ENCODE peak calls at places on chromosomes 16 and 17, in eight cellular contexts. D, E, M, Q, Y, P, R and W are unnamed samples.
A peak's percentile ranks its signal among the peaks of the same experiment; 100 is the strongest.

GRCh38 chr16:1781758-1782407 is 488 bp downstream of the SPSB3 start:
- DNase-seq in D (peak; percentile 35), E (peak; percentile 61), M (peak; percentile 79), Q (no peak), Y (peak; percentile 38), P (no peak), R (no peak), W (no peak)

GRCh38 chr17:82577300-82577699 is 57.8 kb downstream of the FOXK2 start:
- DNase-seq in D (no peak), E (no peak), M (no peak), Q (no peak), Y (no peak), P (no peak), R (no peak), W (no peak)

GRCh38 chr16:29984764-29985147 is 10.7 kb downstream of the HIRIP3 start:
- DNase-seq in D (no peak), E (no peak), M (no peak), Q (no peak), Y (no peak), P (no peak), R (no peak), W (no peak)

GRCh38 chr16:12090162-12090552 is 113.6 kb downstream of the SNX29 start:
- DNase-seq in D (no peak), E (no peak), M (no peak), Q (no peak), Y (no peak), P (no peak), R (no peak), W (no peak)

GRCh38 chr17:33192961-33193911 is 99.9 kb downstream of the ASIC2 start:
- DNase-seq in D (no peak), E (no peak), M (peak; percentile 90), Q (no peak), Y (no peak), P (no peak), R (no peak), W (no peak)

GRCh38 chr17:43900858-43901754 is 6.2 kb downstream of the MPP2 start:
- DNase-seq in D (no peak), E (no peak), M (peak; percentile 25), Q (no peak), Y (no peak), P (no peak), R (no peak), W (no peak)

GRCh38 chr16:49620158-49620867 is 235.6 kb downstream of the ZNF423 start:
- DNase-seq in D (no peak), E (no peak), M (peak; percentile 85), Q (peak; percentile 59), Y (peak; percentile 88), P (no peak), R (peak; percentile 49), W (no peak)

GRCh38 chr17:71329310-71330098 is 791.3 kb upstream of the SOX9 start:
- DNase-seq in D (no peak), E (no peak), M (no peak), Q (no peak), Y (no peak), P (no peak), R (no peak), W (no peak)

GRCh38 chr17:50372708-50373556 is at the start of the genes EME1 and MRPL27:
- DNase-seq in D (peak; percentile 82), E (peak; percentile 74), M (peak; percentile 90), Q (peak; percentile 72), Y (peak; percentile 90), P (peak; percentile 57), R (peak; percentile 81), W (peak; percentile 94)

GRCh38 chr17:79533116-79533515 is 77.7 kb downstream of the RBFOX3 start:
- DNase-seq in D (no peak), E (no peak), M (no peak), Q (no peak), Y (peak; percentile 11), P (no peak), R (no peak), W (no peak)

GRCh38 chr17:61485067-61485775 is 33.0 kb downstream of the TBX4 start:
- DNase-seq in D (no peak), E (no peak), M (no peak), Q (no peak), Y (no peak), P (no peak), R (no peak), W (no peak)

GRCh38 chr17:35731932-35732805 is 730 bp downstream of the RASL10B start:
- DNase-seq in D (no peak), E (peak; percentile 65), M (no peak), Q (no peak), Y (no peak), P (no peak), R (no peak), W (no peak)

GRCh38 chr17:2238432-2239169 is 65.0 kb downstream of the SMG6 start:
- DNase-seq in D (no peak), E (no peak), M (no peak), Q (no peak), Y (peak; percentile 38), P (no peak), R (peak; percentile 54), W (peak; percentile 50)

GRCh38 chr16:72195609-72196008 is 23.7 kb upstream of the PMFBP1 start:
- DNase-seq in D (no peak), E (peak; percentile 30), M (no peak), Q (no peak), Y (no peak), P (peak; percentile 29), R (no peak), W (no peak)

GRCh38 chr17:34226011-34226410 is 29.1 kb upstream of the CCL2 start:
- DNase-seq in D (no peak), E (no peak), M (peak; percentile 58), Q (no peak), Y (no peak), P (no peak), R (no peak), W (no peak)

GRCh38 chr17:33981713-33982601 is 273.1 kb upstream of the CCL2 start:
- DNase-seq in D (no peak), E (peak; percentile 12), M (no peak), Q (no peak), Y (no peak), P (no peak), R (no peak), W (no peak)

GRCh38 chr17:57938061-57938502 is 17.1 kb downstream of the CUEDC1 start:
- DNase-seq in D (no peak), E (no peak), M (no peak), Q (no peak), Y (no peak), P (no peak), R (no peak), W (no peak)

GRCh38 chr17:79529661-79530081 is 81.2 kb downstream of the RBFOX3 start:
- DNase-seq in D (no peak), E (no peak), M (no peak), Q (no peak), Y (no peak), P (no peak), R (no peak), W (no peak)

GRCh38 chr17:42387663-42388380 is 420 bp downstream of the STAT3 start:
- DNase-seq in D (peak; percentile 17), E (peak; percentile 56), M (peak; percentile 64), Q (no peak), Y (peak; percentile 58), P (peak; percentile 21), R (no peak), W (peak; percentile 32)

GRCh38 chr17:19541445-19541844 is 7.8 kb downstream of the SLC47A1 start:
- DNase-seq in D (no peak), E (no peak), M (no peak), Q (no peak), Y (no peak), P (no peak), R (no peak), W (no peak)

GRCh38 chr16:25097304-25097988 is 14.1 kb upstream of the LCMT1 start:
- DNase-seq in D (no peak), E (no peak), M (no peak), Q (peak; percentile 29), Y (no peak), P (no peak), R (no peak), W (no peak)

GRCh38 chr16:12295395-12295794 is 318.9 kb downstream of the SNX29 start:
- DNase-seq in D (no peak), E (no peak), M (peak; percentile 61), Q (no peak), Y (no peak), P (no peak), R (no peak), W (no peak)

GRCh38 chr17:34154916-34155730 is 100.0 kb upstream of the CCL2 start:
- DNase-seq in D (no peak), E (no peak), M (no peak), Q (no peak), Y (no peak), P (no peak), R (no peak), W (no peak)

GRCh38 chr16:67514382-67514828 is 14.2 kb upstream of the RIPOR1 start:
- DNase-seq in D (peak; percentile 81), E (peak; percentile 66), M (peak; percentile 86), Q (peak; percentile 87), Y (peak; percentile 88), P (peak; percentile 28), R (peak; percentile 51), W (peak; percentile 38)

GRCh38 chr17:40015005-40015997 is at the start of gene CSF3:
- DNase-seq in D (no peak), E (no peak), M (no peak), Q (no peak), Y (no peak), P (no peak), R (no peak), W (no peak)

GRCh38 chr16:81035975-81036750 is 521 bp downstream of the ATMIN start:
- DNase-seq in D (peak; percentile 32), E (peak; percentile 54), M (peak; percentile 53), Q (no peak), Y (peak; percentile 47), P (peak; percentile 35), R (peak; percentile 55), W (peak; percentile 52)

GRCh38 chr16:23821467-23821866 is 14.3 kb upstream of the PRKCB start:
- DNase-seq in D (no peak), E (no peak), M (no peak), Q (no peak), Y (no peak), P (no peak), R (no peak), W (no peak)

GRCh38 chr16:15853021-15853420 is 3.8 kb downstream of the MYH11 start:
- DNase-seq in D (no peak), E (no peak), M (no peak), Q (no peak), Y (no peak), P (no peak), R (no peak), W (no peak)

GRCh38 chr17:83137523-83137922 is 58.1 kb downstream of the METRNL start:
- DNase-seq in D (no peak), E (no peak), M (no peak), Q (no peak), Y (no peak), P (no peak), R (no peak), W (no peak)

GRCh38 chr17:78172284-78173024 is 4.1 kb downstream of the SYNGR2 start:
- DNase-seq in D (no peak), E (no peak), M (no peak), Q (no peak), Y (peak; percentile 52), P (no peak), R (no peak), W (no peak)

GRCh38 chr17:10151667-10152496 is 46.5 kb downstream of the GAS7 start:
- DNase-seq in D (no peak), E (no peak), M (peak; percentile 38), Q (no peak), Y (no peak), P (no peak), R (peak; percentile 34), W (no peak)

GRCh38 chr16:13171313-13171712 is 269.9 kb downstream of the SHISA9 start:
- DNase-seq in D (no peak), E (no peak), M (no peak), Q (no peak), Y (no peak), P (no peak), R (no peak), W (no peak)

GRCh38 chr17:17915183-17915582 is 57.0 kb downstream of the TOM1L2 start:
- DNase-seq in D (no peak), E (no peak), M (no peak), Q (no peak), Y (no peak), P (no peak), R (no peak), W (no peak)

GRCh38 chr17:40224707-40225092 is 5.6 kb downstream of the WIPF2 start:
- DNase-seq in D (no peak), E (no peak), M (peak; percentile 21), Q (no peak), Y (peak; percentile 50), P (no peak), R (peak; percentile 62), W (peak; percentile 27)